ENCODE peak calls at places on chromosomes 1 and 21, in nine cellular contexts. R is AG04450; J is OCI-M1; Z is NCI-H1417; U is lung microvascular endothelial cell; H is stimulated activated CD4-positive, alpha-beta T cell treated with anti-CD3 and anti-CD28 coated beads, Interleukin-2, amount 100 ng/mL, for 24 hours; W is T-helper 17 cell; F is psoas muscle; S is left ventricle myocardium superior. D is an unnamed sample.
A peak's percentile ranks its signal among the peaks of the same experiment; 100 is the strongest.

GRCh38 chr21:24367936-24368335 is 1239.3 kb downstream of the MRPL39 start:
- DNase-seq in W (no peak), J (no peak), Z (no peak), S (no peak), H (no peak), F (no peak), U (no peak), R (no peak), D (no peak)

GRCh38 chr1:23530750-23531651 is at the start of gene E2F2:
- DNase-seq in U (peak; percentile 85), H (peak; percentile 82), Z (peak; percentile 91), R (peak; percentile 56), F (peak; percentile 93), S (peak; percentile 90), J (peak; percentile 93), W (peak; percentile 68), D (peak; percentile 85)

GRCh38 chr1:117683571-117684285 is 77.9 kb downstream of the TENT5C start:
- DNase-seq in Z (no peak), W (no peak), H (no peak), S (peak; percentile 60), J (no peak), U (no peak), F (no peak), R (no peak), D (peak; percentile 60)

GRCh38 chr1:168905631-168906030 is 176.6 kb upstream of the DPT start:
- DNase-seq in S (no peak), F (no peak), H (no peak), R (no peak), U (no peak), J (no peak), W (no peak), Z (no peak), D (no peak)

GRCh38 chr1:75136158-75136815 is 2.1 kb downstream of the LHX8 start:
- DNase-seq in J (no peak), F (no peak), R (no peak), H (no peak), W (no peak), U (peak; percentile 13), Z (peak; percentile 25), S (no peak), D (no peak)

GRCh38 chr1:205593967-205594366 is 37.8 kb downstream of the ELK4 start:
- DNase-seq in R (no peak), J (no peak), H (no peak), S (no peak), F (no peak), U (no peak), W (no peak), Z (no peak), D (no peak)

GRCh38 chr1:117611894-117612481 is 6.1 kb downstream of the TENT5C start:
- DNase-seq in W (no peak), S (no peak), J (peak; percentile 96), Z (no peak), R (no peak), U (no peak), H (no peak), F (no peak), D (no peak)

GRCh38 chr1:10075732-10076131 is 43.0 kb downstream of the UBE4B start:
- DNase-seq in F (no peak), H (no peak), U (no peak), Z (no peak), J (no peak), R (no peak), W (no peak), S (no peak), D (no peak)

GRCh38 chr21:27112186-27112585 is 145.3 kb upstream of the ADAMTS5 start:
- DNase-seq in S (no peak), U (no peak), W (no peak), Z (no peak), F (no peak), H (no peak), R (no peak), J (no peak), D (no peak)

GRCh38 chr1:83816836-83817235 is 182.1 kb downstream of the TTLL7 start:
- DNase-seq in W (no peak), S (no peak), J (no peak), Z (no peak), F (no peak), U (no peak), H (no peak), R (no peak), D (no peak)

D was measured in MV-4-11.